ENCODE peak calls at places on chromosomes 4 and X, in five cellular contexts. H is RWPE1; W is left lung; E is activated CD4-positive, alpha-beta T cell treated with anti-CD3 and anti-CD28 coated beads, Interleukin-2, amount 50 U/mL, for 1 hour; V is hippocampal formation. U is an unnamed sample.

GRCh38 chr4:83651846-83652245 is 115.9 kb downstream of the GPAT3 start:
- DNase-seq in H (no peak), W (no peak), E (no peak), V (no peak), U (no peak)

GRCh38 chr4:48906283-48907173 is at the start of gene OCIAD2:
- DNase-seq in H (peak; percentile 56), W (peak; percentile 84), E (peak; percentile 81), V (peak; percentile 14), U (peak; percentile 43)

GRCh38 chrX:154791467-154791866 is 13.8 kb downstream of the MPP1 start:
- DNase-seq in H (no peak), W (no peak), E (no peak), V (no peak), U (no peak)

GRCh38 chr4:14008494-14008893 is 381.0 kb upstream of the BOD1L1 start:
- DNase-seq in H (no peak), W (no peak), E (no peak), V (no peak), U (no peak)

GRCh38 chrX:22039541-22039940 is 7.4 kb downstream of the PHEX start:
- DNase-seq in H (no peak), W (no peak), E (no peak), V (no peak), U (no peak)

GRCh38 chr4:151743128-151743854 is 17.5 kb downstream of the GATB start:
- DNase-seq in H (no peak), W (no peak), E (no peak), V (no peak), U (no peak)

GRCh38 chr4:7867701-7868429 is 71.8 kb downstream of the AFAP1 start:
- DNase-seq in H (no peak), W (no peak), E (no peak), V (no peak), U (no peak)

GRCh38 chr4:12118651-12119213 is 690.0 kb upstream of the HS3ST1 start:
- DNase-seq in H (no peak), W (no peak), E (no peak), V (no peak), U (no peak)

GRCh38 chrX:129781134-129782014 is 1.6 kb downstream of the SASH3 start:
- DNase-seq in H (no peak), W (peak; percentile 75), E (peak; percentile 68), V (no peak), U (no peak)

GRCh38 chr4:8192748-8193738 is 6.0 kb upstream of the SH3TC1 start:
- DNase-seq in H (peak; percentile 33), W (peak; percentile 75), E (peak; percentile 18), V (peak; percentile 16), U (no peak)

GRCh38 chrX:9569875-9570274 is 105.0 kb downstream of the TBL1X start:
- DNase-seq in H (no peak), W (no peak), E (no peak), V (no peak), U (no peak)

GRCh38 chr4:153541426-153542096 is 75.4 kb downstream of the TMEM131L start:
- DNase-seq in H (no peak), W (no peak), E (no peak), V (no peak), U (no peak)

GRCh38 chr4:124433500-124433899 is 279.0 kb downstream of the ANKRD50 start:
- DNase-seq in H (no peak), W (no peak), E (no peak), V (no peak), U (no peak)

GRCh38 chr4:65845169-65845568 is 174.9 kb upstream of the EPHA5 start:
- DNase-seq in H (no peak), W (no peak), E (no peak), V (no peak), U (no peak)

GRCh38 chr4:145299380-145300076 is 119.1 kb upstream of the OTUD4 start:
- DNase-seq in H (peak; percentile 46), W (no peak), E (peak; percentile 12), V (no peak), U (no peak)

GRCh38 chr4:153651041-153651960 is 32.8 kb upstream of the TLR2 start:
- DNase-seq in H (no peak), W (peak; percentile 82), E (peak; percentile 29), V (peak; percentile 45), U (no peak)

U was measured in putamen.